ENCODE peak calls at places on chromosomes 1 and 21, in eight cellular contexts. One of them, this sample, is unnamed.

GRCh38 chr1:153534933-153535663 is 693 bp downstream of the S100A6 start:
- DNase-seq in omental fat pad: no peak
- DNase-seq in Kasumi-1: no peak
- DNase-seq in glomerular endothelial cell: no peak
- DNase-seq in activated T-helper 9 cell treated with anti-CD3 and anti-CD28 coated beads, Interleukin-2, amount 50 U/mL, for 16 hours: no peak
- DNase-seq in body of pancreas: no peak
- DNase-seq in activated CD4-positive, alpha-beta T cell treated with anti-CD3 and anti-CD28 coated beads for 24 hours: no peak
- DNase-seq in OCI-LY7: no peak
- DNase-seq in this sample: no peak

GRCh38 chr1:151989131-151989868 is 4.4 kb downstream of the S100A10 start:
- DNase-seq in glomerular endothelial cell: no peak
- DNase-seq in omental fat pad: no peak
- DNase-seq in activated T-helper 9 cell treated with anti-CD3 and anti-CD28 coated beads, Interleukin-2, amount 50 U/mL, for 16 hours: peak
- DNase-seq in Kasumi-1: no peak
- DNase-seq in body of pancreas: no peak
- DNase-seq in activated CD4-positive, alpha-beta T cell treated with anti-CD3 and anti-CD28 coated beads for 24 hours: no peak
- DNase-seq in OCI-LY7: no peak
- DNase-seq in this sample: peak

GRCh38 chr21:25573409-25574206 is 33.7 kb downstream of the MRPL39 start:
- DNase-seq in activated CD4-positive, alpha-beta T cell treated with anti-CD3 and anti-CD28 coated beads for 24 hours: no peak
- DNase-seq in body of pancreas: no peak
- DNase-seq in Kasumi-1: peak
- DNase-seq in activated T-helper 9 cell treated with anti-CD3 and anti-CD28 coated beads, Interleukin-2, amount 50 U/mL, for 16 hours: peak
- DNase-seq in omental fat pad: no peak
- DNase-seq in glomerular endothelial cell: peak
- DNase-seq in OCI-LY7: peak
- DNase-seq in this sample: no peak

GRCh38 chr21:16185766-16186165 is 456.0 kb downstream of the USP25 start:
- DNase-seq in OCI-LY7: no peak
- DNase-seq in body of pancreas: no peak
- DNase-seq in glomerular endothelial cell: no peak
- DNase-seq in Kasumi-1: no peak
- DNase-seq in activated T-helper 9 cell treated with anti-CD3 and anti-CD28 coated beads, Interleukin-2, amount 50 U/mL, for 16 hours: no peak
- DNase-seq in activated CD4-positive, alpha-beta T cell treated with anti-CD3 and anti-CD28 coated beads for 24 hours: no peak
- DNase-seq in omental fat pad: no peak
- DNase-seq in this sample: no peak

GRCh38 chr1:208787219-208787618 is 543.0 kb upstream of the PLXNA2 start:
- DNase-seq in OCI-LY7: no peak
- DNase-seq in glomerular endothelial cell: no peak
- DNase-seq in omental fat pad: no peak
- DNase-seq in activated CD4-positive, alpha-beta T cell treated with anti-CD3 and anti-CD28 coated beads for 24 hours: no peak
- DNase-seq in body of pancreas: no peak
- DNase-seq in activated T-helper 9 cell treated with anti-CD3 and anti-CD28 coated beads, Interleukin-2, amount 50 U/mL, for 16 hours: no peak
- DNase-seq in Kasumi-1: no peak
- DNase-seq in this sample: no peak

GRCh38 chr1:220810179-220810653 is 23.5 kb downstream of the MTARC1 start:
- DNase-seq in glomerular endothelial cell: peak
- DNase-seq in activated T-helper 9 cell treated with anti-CD3 and anti-CD28 coated beads, Interleukin-2, amount 50 U/mL, for 16 hours: peak
- DNase-seq in Kasumi-1: peak
- DNase-seq in body of pancreas: peak
- DNase-seq in omental fat pad: peak
- DNase-seq in OCI-LY7: peak
- DNase-seq in activated CD4-positive, alpha-beta T cell treated with anti-CD3 and anti-CD28 coated beads for 24 hours: peak
- DNase-seq in this sample: peak

GRCh38 chr1:57857809-57858208 is 433.9 kb upstream of the DAB1 start:
- DNase-seq in activated CD4-positive, alpha-beta T cell treated with anti-CD3 and anti-CD28 coated beads for 24 hours: no peak
- DNase-seq in Kasumi-1: no peak
- DNase-seq in activated T-helper 9 cell treated with anti-CD3 and anti-CD28 coated beads, Interleukin-2, amount 50 U/mL, for 16 hours: no peak
- DNase-seq in omental fat pad: no peak
- DNase-seq in body of pancreas: no peak
- DNase-seq in glomerular endothelial cell: no peak
- DNase-seq in OCI-LY7: no peak
- DNase-seq in this sample: no peak

GRCh38 chr1:221184131-221184794 is 305.0 kb downstream of the HLX start:
- DNase-seq in activated T-helper 9 cell treated with anti-CD3 and anti-CD28 coated beads, Interleukin-2, amount 50 U/mL, for 16 hours: no peak
- DNase-seq in activated CD4-positive, alpha-beta T cell treated with anti-CD3 and anti-CD28 coated beads for 24 hours: no peak
- DNase-seq in OCI-LY7: no peak
- DNase-seq in body of pancreas: no peak
- DNase-seq in omental fat pad: no peak
- DNase-seq in glomerular endothelial cell: no peak
- DNase-seq in Kasumi-1: no peak
- DNase-seq in this sample: no peak

GRCh38 chr1:201709564-201710295 is 119.2 kb upstream of the IPO9 start:
- DNase-seq in OCI-LY7: peak
- DNase-seq in body of pancreas: peak
- DNase-seq in glomerular endothelial cell: no peak
- DNase-seq in activated T-helper 9 cell treated with anti-CD3 and anti-CD28 coated beads, Interleukin-2, amount 50 U/mL, for 16 hours: peak
- DNase-seq in Kasumi-1: peak
- DNase-seq in omental fat pad: peak
- DNase-seq in activated CD4-positive, alpha-beta T cell treated with anti-CD3 and anti-CD28 coated beads for 24 hours: peak
- DNase-seq in this sample: peak

GRCh38 chr1:211736351-211736915 is 61.0 kb upstream of the NEK2 start:
- DNase-seq in body of pancreas: no peak
- DNase-seq in glomerular endothelial cell: no peak
- DNase-seq in activated CD4-positive, alpha-beta T cell treated with anti-CD3 and anti-CD28 coated beads for 24 hours: no peak
- DNase-seq in omental fat pad: no peak
- DNase-seq in Kasumi-1: no peak
- DNase-seq in OCI-LY7: no peak
- DNase-seq in activated T-helper 9 cell treated with anti-CD3 and anti-CD28 coated beads, Interleukin-2, amount 50 U/mL, for 16 hours: no peak
- DNase-seq in this sample: no peak

GRCh38 chr1:207813946-207814345 is 62.1 kb downstream of the CD46 start:
- DNase-seq in OCI-LY7: no peak
- DNase-seq in activated CD4-positive, alpha-beta T cell treated with anti-CD3 and anti-CD28 coated beads for 24 hours: no peak
- DNase-seq in body of pancreas: no peak
- DNase-seq in Kasumi-1: no peak
- DNase-seq in glomerular endothelial cell: no peak
- DNase-seq in activated T-helper 9 cell treated with anti-CD3 and anti-CD28 coated beads, Interleukin-2, amount 50 U/mL, for 16 hours: no peak
- DNase-seq in omental fat pad: no peak
- DNase-seq in this sample: no peak

GRCh38 chr1:184031127-184032107 is 6.1 kb downstream of the COLGALT2 start:
- DNase-seq in activated CD4-positive, alpha-beta T cell treated with anti-CD3 and anti-CD28 coated beads for 24 hours: no peak
- DNase-seq in body of pancreas: no peak
- DNase-seq in glomerular endothelial cell: no peak
- DNase-seq in OCI-LY7: no peak
- DNase-seq in Kasumi-1: no peak
- DNase-seq in omental fat pad: no peak
- DNase-seq in activated T-helper 9 cell treated with anti-CD3 and anti-CD28 coated beads, Interleukin-2, amount 50 U/mL, for 16 hours: no peak
- DNase-seq in this sample: no peak

GRCh38 chr21:34994646-34995631 is 54.2 kb downstream of the RUNX1 start:
- DNase-seq in OCI-LY7: no peak
- DNase-seq in omental fat pad: no peak
- DNase-seq in glomerular endothelial cell: no peak
- DNase-seq in Kasumi-1: no peak
- DNase-seq in activated CD4-positive, alpha-beta T cell treated with anti-CD3 and anti-CD28 coated beads for 24 hours: no peak
- DNase-seq in body of pancreas: no peak
- DNase-seq in activated T-helper 9 cell treated with anti-CD3 and anti-CD28 coated beads, Interleukin-2, amount 50 U/mL, for 16 hours: no peak
- DNase-seq in this sample: no peak